ENCODE peak calls at places on chromosomes 16 and 17, in ten cellular contexts. One of them, this sample, is unnamed.

GRCh38 chr16:86892509-86892908 is 314.2 kb downstream of the FOXL1 start:
- DNase-seq in IMR-90: peak; percentile 59
- DNase-seq in transverse colon: no peak
- DNase-seq in endodermal cell: no peak
- DNase-seq in dorsolateral prefrontal cortex: no peak
- DNase-seq in CD8-positive, alpha-beta T cell: no peak
- DNase-seq in lower lobe of right lung: no peak
- DNase-seq in coronary artery: no peak
- DNase-seq in stomach: no peak
- DNase-seq in colonic mucosa: no peak
- DNase-seq in this sample: no peak

GRCh38 chr16:19520861-19521331 is 1.0 kb downstream of the GDE1 start:
- DNase-seq in stomach: peak; percentile 34
- DNase-seq in colonic mucosa: peak; percentile 66
- DNase-seq in IMR-90: peak; percentile 54
- DNase-seq in dorsolateral prefrontal cortex: no peak
- DNase-seq in transverse colon: peak; percentile 73
- DNase-seq in endodermal cell: no peak
- DNase-seq in CD8-positive, alpha-beta T cell: no peak
- DNase-seq in coronary artery: no peak
- DNase-seq in lower lobe of right lung: peak; percentile 43
- DNase-seq in this sample: peak; percentile 74

GRCh38 chr16:26598061-26598460 is 468.7 kb upstream of the C16orf82 start:
- DNase-seq in CD8-positive, alpha-beta T cell: peak; percentile 13
- DNase-seq in endodermal cell: peak; percentile 81
- DNase-seq in coronary artery: no peak
- DNase-seq in stomach: no peak
- DNase-seq in colonic mucosa: no peak
- DNase-seq in transverse colon: no peak
- DNase-seq in lower lobe of right lung: no peak
- DNase-seq in dorsolateral prefrontal cortex: no peak
- DNase-seq in IMR-90: no peak
- DNase-seq in this sample: no peak

GRCh38 chr17:45971698-45972141 is 27.3 kb upstream of the STH start:
- DNase-seq in IMR-90: no peak
- DNase-seq in endodermal cell: peak; percentile 83
- DNase-seq in CD8-positive, alpha-beta T cell: no peak
- DNase-seq in colonic mucosa: no peak
- DNase-seq in dorsolateral prefrontal cortex: no peak
- DNase-seq in transverse colon: no peak
- DNase-seq in coronary artery: no peak
- DNase-seq in lower lobe of right lung: no peak
- DNase-seq in stomach: no peak
- DNase-seq in this sample: no peak

GRCh38 chr17:2023692-2024571 is 1.2 kb downstream of the RTN4RL1 start:
- DNase-seq in dorsolateral prefrontal cortex: no peak
- DNase-seq in stomach: no peak
- DNase-seq in lower lobe of right lung: peak; percentile 79
- DNase-seq in coronary artery: no peak
- DNase-seq in colonic mucosa: no peak
- DNase-seq in endodermal cell: peak; percentile 97
- DNase-seq in IMR-90: peak; percentile 41
- DNase-seq in transverse colon: peak; percentile 43
- DNase-seq in CD8-positive, alpha-beta T cell: no peak
- DNase-seq in this sample: peak; percentile 51

GRCh38 chr16:70751593-70751992 is 49.4 kb downstream of the VAC14 start:
- DNase-seq in dorsolateral prefrontal cortex: no peak
- DNase-seq in endodermal cell: no peak
- DNase-seq in transverse colon: peak; percentile 33
- DNase-seq in CD8-positive, alpha-beta T cell: no peak
- DNase-seq in colonic mucosa: no peak
- DNase-seq in coronary artery: no peak
- DNase-seq in stomach: peak; percentile 55
- DNase-seq in IMR-90: no peak
- DNase-seq in lower lobe of right lung: no peak
- DNase-seq in this sample: no peak

GRCh38 chr16:84407588-84408313 is 39.4 kb downstream of the ATP2C2 start:
- DNase-seq in endodermal cell: no peak
- DNase-seq in lower lobe of right lung: no peak
- DNase-seq in CD8-positive, alpha-beta T cell: no peak
- DNase-seq in coronary artery: no peak
- DNase-seq in transverse colon: no peak
- DNase-seq in IMR-90: no peak
- DNase-seq in stomach: no peak
- DNase-seq in colonic mucosa: no peak
- DNase-seq in dorsolateral prefrontal cortex: no peak
- DNase-seq in this sample: no peak

GRCh38 chr17:36728030-36728991 is 126.9 kb downstream of the MRM1 start:
- DNase-seq in lower lobe of right lung: no peak
- DNase-seq in colonic mucosa: no peak
- DNase-seq in endodermal cell: peak; percentile 75
- DNase-seq in IMR-90: no peak
- DNase-seq in coronary artery: no peak
- DNase-seq in transverse colon: no peak
- DNase-seq in dorsolateral prefrontal cortex: no peak
- DNase-seq in stomach: no peak
- DNase-seq in CD8-positive, alpha-beta T cell: no peak
- DNase-seq in this sample: no peak

GRCh38 chr16:23110257-23110899 is 38.9 kb downstream of the USP31 start:
- DNase-seq in transverse colon: no peak
- DNase-seq in colonic mucosa: no peak
- DNase-seq in IMR-90: no peak
- DNase-seq in stomach: no peak
- DNase-seq in endodermal cell: no peak
- DNase-seq in lower lobe of right lung: no peak
- DNase-seq in coronary artery: no peak
- DNase-seq in CD8-positive, alpha-beta T cell: no peak
- DNase-seq in dorsolateral prefrontal cortex: no peak
- DNase-seq in this sample: peak; percentile 25

GRCh38 chr16:49748322-49748721 is 107.6 kb downstream of the ZNF423 start:
- DNase-seq in IMR-90: no peak
- DNase-seq in lower lobe of right lung: no peak
- DNase-seq in dorsolateral prefrontal cortex: no peak
- DNase-seq in coronary artery: no peak
- DNase-seq in transverse colon: no peak
- DNase-seq in endodermal cell: no peak
- DNase-seq in stomach: no peak
- DNase-seq in colonic mucosa: no peak
- DNase-seq in CD8-positive, alpha-beta T cell: no peak
- DNase-seq in this sample: peak; percentile 28

GRCh38 chr17:75861927-75862317 is 6.8 kb upstream of the WBP2 start:
- DNase-seq in dorsolateral prefrontal cortex: no peak
- DNase-seq in lower lobe of right lung: no peak
- DNase-seq in stomach: no peak
- DNase-seq in IMR-90: no peak
- DNase-seq in transverse colon: no peak
- DNase-seq in CD8-positive, alpha-beta T cell: no peak
- DNase-seq in endodermal cell: no peak
- DNase-seq in coronary artery: no peak
- DNase-seq in colonic mucosa: no peak
- DNase-seq in this sample: peak; percentile 41

GRCh38 chr17:76952402-76952801 is 84.2 kb downstream of the MGAT5B start:
- DNase-seq in transverse colon: no peak
- DNase-seq in stomach: no peak
- DNase-seq in colonic mucosa: no peak
- DNase-seq in CD8-positive, alpha-beta T cell: no peak
- DNase-seq in lower lobe of right lung: no peak
- DNase-seq in dorsolateral prefrontal cortex: no peak
- DNase-seq in IMR-90: no peak
- DNase-seq in coronary artery: no peak
- DNase-seq in endodermal cell: no peak
- DNase-seq in this sample: no peak

GRCh38 chr17:81863833-81864768 is 3.8 kb upstream of the P4HB start:
- DNase-seq in lower lobe of right lung: no peak
- DNase-seq in CD8-positive, alpha-beta T cell: no peak
- DNase-seq in colonic mucosa: no peak
- DNase-seq in stomach: no peak
- DNase-seq in IMR-90: no peak
- DNase-seq in endodermal cell: peak; percentile 83
- DNase-seq in coronary artery: no peak
- DNase-seq in transverse colon: no peak
- DNase-seq in dorsolateral prefrontal cortex: no peak
- DNase-seq in this sample: no peak

GRCh38 chr17:40862985-40863733 is 3.9 kb downstream of the KRT12 start:
- DNase-seq in CD8-positive, alpha-beta T cell: no peak
- DNase-seq in transverse colon: no peak
- DNase-seq in dorsolateral prefrontal cortex: no peak
- DNase-seq in coronary artery: no peak
- DNase-seq in lower lobe of right lung: no peak
- DNase-seq in endodermal cell: peak; percentile 99
- DNase-seq in colonic mucosa: no peak
- DNase-seq in IMR-90: no peak
- DNase-seq in stomach: no peak
- DNase-seq in this sample: no peak

GRCh38 chr17:79974786-79975497 is 60.7 kb downstream of the TBC1D16 start:
- DNase-seq in colonic mucosa: no peak
- DNase-seq in transverse colon: no peak
- DNase-seq in coronary artery: peak; percentile 55
- DNase-seq in IMR-90: no peak
- DNase-seq in dorsolateral prefrontal cortex: peak; percentile 36
- DNase-seq in lower lobe of right lung: peak; percentile 27
- DNase-seq in endodermal cell: peak; percentile 91
- DNase-seq in stomach: peak; percentile 71
- DNase-seq in CD8-positive, alpha-beta T cell: no peak
- DNase-seq in this sample: no peak

GRCh38 chr16:30459456-30459855 is 13.1 kb upstream of the ITGAL start:
- DNase-seq in coronary artery: no peak
- DNase-seq in IMR-90: no peak
- DNase-seq in dorsolateral prefrontal cortex: no peak
- DNase-seq in transverse colon: no peak
- DNase-seq in lower lobe of right lung: no peak
- DNase-seq in colonic mucosa: no peak
- DNase-seq in stomach: no peak
- DNase-seq in endodermal cell: no peak
- DNase-seq in CD8-positive, alpha-beta T cell: no peak
- DNase-seq in this sample: no peak

GRCh38 chr16:30458561-30459394 is 13.1 kb upstream of the SEPHS2 start:
- DNase-seq in IMR-90: no peak
- DNase-seq in lower lobe of right lung: peak; percentile 84
- DNase-seq in transverse colon: peak; percentile 68
- DNase-seq in coronary artery: no peak
- DNase-seq in dorsolateral prefrontal cortex: no peak
- DNase-seq in stomach: peak; percentile 52
- DNase-seq in CD8-positive, alpha-beta T cell: peak; percentile 72
- DNase-seq in colonic mucosa: peak; percentile 51
- DNase-seq in endodermal cell: no peak
- DNase-seq in this sample: no peak

GRCh38 chr16:30464078-30464477 is 8.5 kb upstream of the ITGAL start:
- DNase-seq in stomach: no peak
- DNase-seq in coronary artery: no peak
- DNase-seq in colonic mucosa: no peak
- DNase-seq in IMR-90: no peak
- DNase-seq in CD8-positive, alpha-beta T cell: no peak
- DNase-seq in transverse colon: no peak
- DNase-seq in endodermal cell: no peak
- DNase-seq in dorsolateral prefrontal cortex: no peak
- DNase-seq in lower lobe of right lung: no peak
- DNase-seq in this sample: no peak
- H3K4me3 ChIP-seq in stomach: no peak overlapping the region
- H3K4me3 ChIP-seq in coronary artery: no peak overlapping the region
- H3K4me3 ChIP-seq in colonic mucosa: no peak overlapping the region
- H3K4me3 ChIP-seq in IMR-90: no peak overlapping the region
- H3K4me3 ChIP-seq in CD8-positive, alpha-beta T cell: no peak overlapping the region
- H3K4me3 ChIP-seq in transverse colon: no peak overlapping the region
- H3K4me3 ChIP-seq in endodermal cell: no peak overlapping the region
- H3K4me3 ChIP-seq in dorsolateral prefrontal cortex: no peak overlapping the region
- H3K4me3 ChIP-seq in lower lobe of right lung: no peak overlapping the region
- H3K4me3 ChIP-seq in this sample: no peak overlapping the region

DNA sequence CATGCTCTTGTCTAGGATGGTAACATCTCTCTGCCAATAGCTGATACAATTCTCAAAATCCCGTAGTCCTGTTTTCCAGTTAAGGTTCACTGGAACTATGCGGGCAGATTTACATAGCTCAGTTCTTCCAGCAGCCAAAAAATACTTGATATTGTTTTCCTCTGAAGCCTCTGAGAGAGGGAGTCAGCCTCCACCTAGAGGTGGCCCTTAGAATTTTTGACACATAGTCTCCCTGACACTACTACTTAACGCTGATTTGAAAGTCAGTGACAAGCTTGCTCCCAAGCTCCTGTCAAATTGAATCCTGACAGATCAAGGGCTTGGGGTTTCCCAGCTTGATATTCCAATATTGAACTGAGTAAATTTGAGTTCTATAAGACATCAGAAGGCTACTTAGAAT is 1780.1 kb downstream of the TP53TG3F start:
- DNase-seq in IMR-90: no peak
- DNase-seq in coronary artery: no peak
- DNase-seq in dorsolateral prefrontal cortex: no peak
- DNase-seq in CD8-positive, alpha-beta T cell: no peak
- DNase-seq in transverse colon: no peak
- DNase-seq in endodermal cell: no peak
- DNase-seq in lower lobe of right lung: no peak
- DNase-seq in colonic mucosa: no peak
- DNase-seq in stomach: no peak
- DNase-seq in this sample: no peak
- TF ChIP-seq CTCF in IMR-90: no peak
- TF ChIP-seq CTCF in coronary artery: no peak
- TF ChIP-seq CTCF in dorsolateral prefrontal cortex: no peak
- TF ChIP-seq CTCF in CD8-positive, alpha-beta T cell: no peak
- TF ChIP-seq CTCF in transverse colon: no peak
- TF ChIP-seq CTCF in endodermal cell: no peak
- TF ChIP-seq CTCF in lower lobe of right lung: no peak
- TF ChIP-seq CTCF in colonic mucosa: no peak
- TF ChIP-seq CTCF in stomach: no peak
- TF ChIP-seq CTCF in this sample: no peak

DNA sequence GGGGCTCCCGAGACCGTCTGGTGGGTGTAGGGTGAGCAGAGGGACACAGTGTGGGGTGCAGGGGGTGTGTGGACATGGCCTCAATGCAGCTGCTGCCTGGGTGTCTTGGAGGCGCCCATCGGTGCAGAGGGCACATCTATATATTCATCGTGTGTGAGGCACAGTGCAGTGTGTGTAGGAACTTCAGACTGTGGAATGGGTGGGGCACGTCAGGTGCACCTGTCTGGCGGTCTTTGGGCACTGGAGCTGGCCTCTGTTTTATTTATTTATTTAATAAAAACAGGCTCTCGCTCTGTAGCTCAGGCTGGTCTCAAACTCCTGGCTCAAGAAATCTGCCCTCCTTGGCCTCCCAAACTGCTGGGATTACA is 16.8 kb downstream of the LASP1 start:
- DNase-seq in IMR-90: no peak
- DNase-seq in dorsolateral prefrontal cortex: no peak
- DNase-seq in transverse colon: peak; percentile 49
- DNase-seq in CD8-positive, alpha-beta T cell: no peak
- DNase-seq in lower lobe of right lung: no peak
- DNase-seq in colonic mucosa: peak; percentile 68
- DNase-seq in coronary artery: no peak
- DNase-seq in stomach: no peak
- DNase-seq in endodermal cell: no peak
- DNase-seq in this sample: no peak
- H3K4me3 ChIP-seq in IMR-90: no peak overlapping the region
- H3K4me3 ChIP-seq in dorsolateral prefrontal cortex: no peak overlapping the region
- H3K4me3 ChIP-seq in transverse colon: no peak overlapping the region
- H3K4me3 ChIP-seq in CD8-positive, alpha-beta T cell: peak overlapping the region; percentile 1
- H3K4me3 ChIP-seq in lower lobe of right lung: no peak overlapping the region
- H3K4me3 ChIP-seq in colonic mucosa: no peak overlapping the region
- H3K4me3 ChIP-seq in coronary artery: peak overlapping the region; percentile 46
- H3K4me3 ChIP-seq in stomach: no peak overlapping the region
- H3K4me3 ChIP-seq in endodermal cell: no peak overlapping the region
- H3K4me3 ChIP-seq in this sample: no peak overlapping the region

GRCh38 chr16:56450275-56450889 is 750 bp downstream of the NUDT21 start:
- DNase-seq in dorsolateral prefrontal cortex: no peak
- DNase-seq in stomach: no peak
- DNase-seq in lower lobe of right lung: no peak
- DNase-seq in IMR-90: peak; percentile 14
- DNase-seq in transverse colon: no peak
- DNase-seq in colonic mucosa: no peak
- DNase-seq in coronary artery: no peak
- DNase-seq in CD8-positive, alpha-beta T cell: no peak
- DNase-seq in endodermal cell: peak; percentile 50
- DNase-seq in this sample: peak; percentile 15
- TF ChIP-seq CTCF in dorsolateral prefrontal cortex: no peak
- TF ChIP-seq CTCF in stomach: no peak
- TF ChIP-seq CTCF in lower lobe of right lung: no peak
- TF ChIP-seq CTCF in IMR-90: no peak
- TF ChIP-seq CTCF in transverse colon: no peak
- TF ChIP-seq CTCF in colonic mucosa: no peak
- TF ChIP-seq CTCF in coronary artery: no peak
- TF ChIP-seq CTCF in CD8-positive, alpha-beta T cell: no peak
- TF ChIP-seq CTCF in endodermal cell: no peak
- TF ChIP-seq CTCF in this sample: no peak